ENCODE peak calls at places on chromosomes 6 and 20, in six cellular contexts. One of them, this sample, is unnamed.

GRCh38 chr6:18165746-18166145 is 10.5 kb downstream of the KDM1B start:
- DNase-seq in activated naive CD4-positive, alpha-beta T cell: no peak
- DNase-seq in stimulated activated effector memory CD8-positive, alpha-beta T cell treated with anti-CD3 and anti-CD28 coated beads, Interleukin-12 subunit alpha, Interleukin-12 subunit beta, amount 100 ng/mL, for 72 hours: no peak
- DNase-seq in fibroblast of lung: no peak
- DNase-seq in activated CD4-positive, alpha-beta T cell treated with anti-CD3 and anti-CD28 coated beads for 4 hours: no peak
- DNase-seq in T-cell: no peak
- DNase-seq in this sample: no peak

GRCh38 chr6:150310539-150310938 is 58.3 kb upstream of the IYD start:
- DNase-seq in fibroblast of lung: no peak
- DNase-seq in activated CD4-positive, alpha-beta T cell treated with anti-CD3 and anti-CD28 coated beads for 4 hours: no peak
- DNase-seq in stimulated activated effector memory CD8-positive, alpha-beta T cell treated with anti-CD3 and anti-CD28 coated beads, Interleukin-12 subunit alpha, Interleukin-12 subunit beta, amount 100 ng/mL, for 72 hours: no peak
- DNase-seq in T-cell: no peak
- DNase-seq in activated naive CD4-positive, alpha-beta T cell: no peak
- DNase-seq in this sample: no peak

GRCh38 chr6:125232466-125232865 is 69.3 kb downstream of the HDDC2 start:
- DNase-seq in T-cell: no peak
- DNase-seq in stimulated activated effector memory CD8-positive, alpha-beta T cell treated with anti-CD3 and anti-CD28 coated beads, Interleukin-12 subunit alpha, Interleukin-12 subunit beta, amount 100 ng/mL, for 72 hours: no peak
- DNase-seq in activated naive CD4-positive, alpha-beta T cell: no peak
- DNase-seq in fibroblast of lung: peak
- DNase-seq in activated CD4-positive, alpha-beta T cell treated with anti-CD3 and anti-CD28 coated beads for 4 hours: no peak
- DNase-seq in this sample: no peak

GRCh38 chr20:35575958-35576357 is 34.1 kb downstream of the ERGIC3 start:
- DNase-seq in activated naive CD4-positive, alpha-beta T cell: no peak
- DNase-seq in activated CD4-positive, alpha-beta T cell treated with anti-CD3 and anti-CD28 coated beads for 4 hours: no peak
- DNase-seq in T-cell: no peak
- DNase-seq in stimulated activated effector memory CD8-positive, alpha-beta T cell treated with anti-CD3 and anti-CD28 coated beads, Interleukin-12 subunit alpha, Interleukin-12 subunit beta, amount 100 ng/mL, for 72 hours: no peak
- DNase-seq in fibroblast of lung: no peak
- DNase-seq in this sample: no peak

GRCh38 chr6:112562348-112563220 is 215.5 kb downstream of the RFPL4B start:
- DNase-seq in activated naive CD4-positive, alpha-beta T cell: no peak
- DNase-seq in fibroblast of lung: peak
- DNase-seq in stimulated activated effector memory CD8-positive, alpha-beta T cell treated with anti-CD3 and anti-CD28 coated beads, Interleukin-12 subunit alpha, Interleukin-12 subunit beta, amount 100 ng/mL, for 72 hours: no peak
- DNase-seq in activated CD4-positive, alpha-beta T cell treated with anti-CD3 and anti-CD28 coated beads for 4 hours: no peak
- DNase-seq in T-cell: no peak
- DNase-seq in this sample: no peak

GRCh38 chr6:7489376-7489775 is 52.1 kb upstream of the DSP start:
- DNase-seq in activated CD4-positive, alpha-beta T cell treated with anti-CD3 and anti-CD28 coated beads for 4 hours: no peak
- DNase-seq in T-cell: no peak
- DNase-seq in activated naive CD4-positive, alpha-beta T cell: no peak
- DNase-seq in fibroblast of lung: no peak
- DNase-seq in stimulated activated effector memory CD8-positive, alpha-beta T cell treated with anti-CD3 and anti-CD28 coated beads, Interleukin-12 subunit alpha, Interleukin-12 subunit beta, amount 100 ng/mL, for 72 hours: no peak
- DNase-seq in this sample: no peak

GRCh38 chr20:4217349-4217761 is 202.0 kb upstream of the RNF24 start:
- DNase-seq in activated naive CD4-positive, alpha-beta T cell: no peak
- DNase-seq in T-cell: no peak
- DNase-seq in stimulated activated effector memory CD8-positive, alpha-beta T cell treated with anti-CD3 and anti-CD28 coated beads, Interleukin-12 subunit alpha, Interleukin-12 subunit beta, amount 100 ng/mL, for 72 hours: no peak
- DNase-seq in activated CD4-positive, alpha-beta T cell treated with anti-CD3 and anti-CD28 coated beads for 4 hours: no peak
- DNase-seq in fibroblast of lung: no peak
- DNase-seq in this sample: no peak

GRCh38 chr6:160810238-160810637 is 108.2 kb downstream of the PLG start:
- DNase-seq in activated CD4-positive, alpha-beta T cell treated with anti-CD3 and anti-CD28 coated beads for 4 hours: no peak
- DNase-seq in stimulated activated effector memory CD8-positive, alpha-beta T cell treated with anti-CD3 and anti-CD28 coated beads, Interleukin-12 subunit alpha, Interleukin-12 subunit beta, amount 100 ng/mL, for 72 hours: no peak
- DNase-seq in fibroblast of lung: no peak
- DNase-seq in T-cell: no peak
- DNase-seq in activated naive CD4-positive, alpha-beta T cell: no peak
- DNase-seq in this sample: no peak

GRCh38 chr6:133241088-133241900 is at the start of gene EYA4:
- DNase-seq in T-cell: no peak
- DNase-seq in fibroblast of lung: peak
- DNase-seq in activated naive CD4-positive, alpha-beta T cell: no peak
- DNase-seq in stimulated activated effector memory CD8-positive, alpha-beta T cell treated with anti-CD3 and anti-CD28 coated beads, Interleukin-12 subunit alpha, Interleukin-12 subunit beta, amount 100 ng/mL, for 72 hours: no peak
- DNase-seq in activated CD4-positive, alpha-beta T cell treated with anti-CD3 and anti-CD28 coated beads for 4 hours: no peak
- DNase-seq in this sample: peak

GRCh38 chr6:73631849-73632248 is 21.9 kb downstream of the SLC17A5 start:
- DNase-seq in activated CD4-positive, alpha-beta T cell treated with anti-CD3 and anti-CD28 coated beads for 4 hours: no peak
- DNase-seq in T-cell: no peak
- DNase-seq in fibroblast of lung: peak
- DNase-seq in activated naive CD4-positive, alpha-beta T cell: no peak
- DNase-seq in stimulated activated effector memory CD8-positive, alpha-beta T cell treated with anti-CD3 and anti-CD28 coated beads, Interleukin-12 subunit alpha, Interleukin-12 subunit beta, amount 100 ng/mL, for 72 hours: no peak
- DNase-seq in this sample: no peak

GRCh38 chr20:18645196-18645745 is 57.4 kb downstream of the DTD1 start:
- DNase-seq in fibroblast of lung: no peak
- DNase-seq in stimulated activated effector memory CD8-positive, alpha-beta T cell treated with anti-CD3 and anti-CD28 coated beads, Interleukin-12 subunit alpha, Interleukin-12 subunit beta, amount 100 ng/mL, for 72 hours: no peak
- DNase-seq in T-cell: no peak
- DNase-seq in activated naive CD4-positive, alpha-beta T cell: no peak
- DNase-seq in activated CD4-positive, alpha-beta T cell treated with anti-CD3 and anti-CD28 coated beads for 4 hours: no peak
- DNase-seq in this sample: no peak

GRCh38 chr6:132053523-132053922 is 102.4 kb upstream of the CCN2 start:
- DNase-seq in activated naive CD4-positive, alpha-beta T cell: no peak
- DNase-seq in fibroblast of lung: peak
- DNase-seq in stimulated activated effector memory CD8-positive, alpha-beta T cell treated with anti-CD3 and anti-CD28 coated beads, Interleukin-12 subunit alpha, Interleukin-12 subunit beta, amount 100 ng/mL, for 72 hours: no peak
- DNase-seq in T-cell: no peak
- DNase-seq in activated CD4-positive, alpha-beta T cell treated with anti-CD3 and anti-CD28 coated beads for 4 hours: no peak
- DNase-seq in this sample: no peak

GRCh38 chr6:166257911-166258318 is 50.3 kb downstream of the PRR18 start:
- DNase-seq in activated CD4-positive, alpha-beta T cell treated with anti-CD3 and anti-CD28 coated beads for 4 hours: peak
- DNase-seq in activated naive CD4-positive, alpha-beta T cell: no peak
- DNase-seq in T-cell: no peak
- DNase-seq in stimulated activated effector memory CD8-positive, alpha-beta T cell treated with anti-CD3 and anti-CD28 coated beads, Interleukin-12 subunit alpha, Interleukin-12 subunit beta, amount 100 ng/mL, for 72 hours: no peak
- DNase-seq in fibroblast of lung: no peak
- DNase-seq in this sample: no peak

GRCh38 chr6:169428532-169428931 is 174.9 kb upstream of the THBS2 start:
- DNase-seq in stimulated activated effector memory CD8-positive, alpha-beta T cell treated with anti-CD3 and anti-CD28 coated beads, Interleukin-12 subunit alpha, Interleukin-12 subunit beta, amount 100 ng/mL, for 72 hours: no peak
- DNase-seq in T-cell: no peak
- DNase-seq in fibroblast of lung: peak
- DNase-seq in activated naive CD4-positive, alpha-beta T cell: no peak
- DNase-seq in activated CD4-positive, alpha-beta T cell treated with anti-CD3 and anti-CD28 coated beads for 4 hours: no peak
- DNase-seq in this sample: no peak

GRCh38 chr6:22363166-22363965 is 66.5 kb upstream of the PRL start:
- DNase-seq in stimulated activated effector memory CD8-positive, alpha-beta T cell treated with anti-CD3 and anti-CD28 coated beads, Interleukin-12 subunit alpha, Interleukin-12 subunit beta, amount 100 ng/mL, for 72 hours: no peak
- DNase-seq in activated naive CD4-positive, alpha-beta T cell: no peak
- DNase-seq in fibroblast of lung: no peak
- DNase-seq in activated CD4-positive, alpha-beta T cell treated with anti-CD3 and anti-CD28 coated beads for 4 hours: no peak
- DNase-seq in T-cell: no peak
- DNase-seq in this sample: no peak

GRCh38 chr6:15522856-15523529 is 139.8 kb downstream of the DTNBP1 start:
- DNase-seq in fibroblast of lung: no peak
- DNase-seq in activated CD4-positive, alpha-beta T cell treated with anti-CD3 and anti-CD28 coated beads for 4 hours: no peak
- DNase-seq in activated naive CD4-positive, alpha-beta T cell: no peak
- DNase-seq in T-cell: no peak
- DNase-seq in stimulated activated effector memory CD8-positive, alpha-beta T cell treated with anti-CD3 and anti-CD28 coated beads, Interleukin-12 subunit alpha, Interleukin-12 subunit beta, amount 100 ng/mL, for 72 hours: no peak
- DNase-seq in this sample: no peak

GRCh38 chr6:26223213-26223612 is 136.0 kb downstream of the HFE start:
- DNase-seq in stimulated activated effector memory CD8-positive, alpha-beta T cell treated with anti-CD3 and anti-CD28 coated beads, Interleukin-12 subunit alpha, Interleukin-12 subunit beta, amount 100 ng/mL, for 72 hours: no peak
- DNase-seq in activated CD4-positive, alpha-beta T cell treated with anti-CD3 and anti-CD28 coated beads for 4 hours: no peak
- DNase-seq in activated naive CD4-positive, alpha-beta T cell: no peak
- DNase-seq in T-cell: no peak
- DNase-seq in fibroblast of lung: peak
- DNase-seq in this sample: peak

GRCh38 chr6:53496797-53497196 is 48.1 kb downstream of the GCLC start:
- DNase-seq in activated CD4-positive, alpha-beta T cell treated with anti-CD3 and anti-CD28 coated beads for 4 hours: no peak
- DNase-seq in fibroblast of lung: peak
- DNase-seq in activated naive CD4-positive, alpha-beta T cell: no peak
- DNase-seq in T-cell: no peak
- DNase-seq in stimulated activated effector memory CD8-positive, alpha-beta T cell treated with anti-CD3 and anti-CD28 coated beads, Interleukin-12 subunit alpha, Interleukin-12 subunit beta, amount 100 ng/mL, for 72 hours: no peak
- DNase-seq in this sample: no peak

GRCh38 chr6:134683783-134684765 is 265.8 kb downstream of the ALDH8A1 start:
- DNase-seq in activated CD4-positive, alpha-beta T cell treated with anti-CD3 and anti-CD28 coated beads for 4 hours: no peak
- DNase-seq in fibroblast of lung: peak
- DNase-seq in T-cell: no peak
- DNase-seq in stimulated activated effector memory CD8-positive, alpha-beta T cell treated with anti-CD3 and anti-CD28 coated beads, Interleukin-12 subunit alpha, Interleukin-12 subunit beta, amount 100 ng/mL, for 72 hours: no peak
- DNase-seq in activated naive CD4-positive, alpha-beta T cell: no peak
- DNase-seq in this sample: no peak

GRCh38 chr20:63903796-63904570 is 9.1 kb downstream of the DNAJC5 start:
- DNase-seq in T-cell: no peak
- DNase-seq in activated CD4-positive, alpha-beta T cell treated with anti-CD3 and anti-CD28 coated beads for 4 hours: no peak
- DNase-seq in activated naive CD4-positive, alpha-beta T cell: no peak
- DNase-seq in fibroblast of lung: no peak
- DNase-seq in stimulated activated effector memory CD8-positive, alpha-beta T cell treated with anti-CD3 and anti-CD28 coated beads, Interleukin-12 subunit alpha, Interleukin-12 subunit beta, amount 100 ng/mL, for 72 hours: no peak
- DNase-seq in this sample: no peak

GRCh38 chr20:5668529-5668868 is 81.7 kb upstream of the SHLD1 start:
- DNase-seq in activated naive CD4-positive, alpha-beta T cell: no peak
- DNase-seq in fibroblast of lung: no peak
- DNase-seq in stimulated activated effector memory CD8-positive, alpha-beta T cell treated with anti-CD3 and anti-CD28 coated beads, Interleukin-12 subunit alpha, Interleukin-12 subunit beta, amount 100 ng/mL, for 72 hours: no peak
- DNase-seq in activated CD4-positive, alpha-beta T cell treated with anti-CD3 and anti-CD28 coated beads for 4 hours: no peak
- DNase-seq in T-cell: no peak
- DNase-seq in this sample: no peak

GRCh38 chr20:50577175-50578018 is 67.2 kb downstream of the PTPN1 start:
- DNase-seq in T-cell: no peak
- DNase-seq in stimulated activated effector memory CD8-positive, alpha-beta T cell treated with anti-CD3 and anti-CD28 coated beads, Interleukin-12 subunit alpha, Interleukin-12 subunit beta, amount 100 ng/mL, for 72 hours: no peak
- DNase-seq in fibroblast of lung: no peak
- DNase-seq in activated naive CD4-positive, alpha-beta T cell: no peak
- DNase-seq in activated CD4-positive, alpha-beta T cell treated with anti-CD3 and anti-CD28 coated beads for 4 hours: no peak
- DNase-seq in this sample: no peak

GRCh38 chr6:114030767-114031166 is 59.8 kb upstream of the HDAC2 start:
- DNase-seq in T-cell: no peak
- DNase-seq in activated CD4-positive, alpha-beta T cell treated with anti-CD3 and anti-CD28 coated beads for 4 hours: no peak
- DNase-seq in fibroblast of lung: no peak
- DNase-seq in activated naive CD4-positive, alpha-beta T cell: no peak
- DNase-seq in stimulated activated effector memory CD8-positive, alpha-beta T cell treated with anti-CD3 and anti-CD28 coated beads, Interleukin-12 subunit alpha, Interleukin-12 subunit beta, amount 100 ng/mL, for 72 hours: no peak
- DNase-seq in this sample: no peak

GRCh38 chr6:41062056-41062455 is 9.1 kb downstream of the APOBEC2 start:
- DNase-seq in activated CD4-positive, alpha-beta T cell treated with anti-CD3 and anti-CD28 coated beads for 4 hours: no peak
- DNase-seq in stimulated activated effector memory CD8-positive, alpha-beta T cell treated with anti-CD3 and anti-CD28 coated beads, Interleukin-12 subunit alpha, Interleukin-12 subunit beta, amount 100 ng/mL, for 72 hours: no peak
- DNase-seq in fibroblast of lung: no peak
- DNase-seq in activated naive CD4-positive, alpha-beta T cell: no peak
- DNase-seq in T-cell: no peak
- DNase-seq in this sample: no peak

GRCh38 chr6:144478487-144478886 is 193.4 kb downstream of the UTRN start:
- DNase-seq in stimulated activated effector memory CD8-positive, alpha-beta T cell treated with anti-CD3 and anti-CD28 coated beads, Interleukin-12 subunit alpha, Interleukin-12 subunit beta, amount 100 ng/mL, for 72 hours: no peak
- DNase-seq in T-cell: no peak
- DNase-seq in activated CD4-positive, alpha-beta T cell treated with anti-CD3 and anti-CD28 coated beads for 4 hours: no peak
- DNase-seq in activated naive CD4-positive, alpha-beta T cell: no peak
- DNase-seq in fibroblast of lung: no peak
- DNase-seq in this sample: no peak

GRCh38 chr6:71476872-71477271 is 188.3 kb downstream of the OGFRL1 start:
- DNase-seq in fibroblast of lung: no peak
- DNase-seq in activated CD4-positive, alpha-beta T cell treated with anti-CD3 and anti-CD28 coated beads for 4 hours: no peak
- DNase-seq in activated naive CD4-positive, alpha-beta T cell: no peak
- DNase-seq in stimulated activated effector memory CD8-positive, alpha-beta T cell treated with anti-CD3 and anti-CD28 coated beads, Interleukin-12 subunit alpha, Interleukin-12 subunit beta, amount 100 ng/mL, for 72 hours: no peak
- DNase-seq in T-cell: no peak
- DNase-seq in this sample: no peak

GRCh38 chr20:40160151-40160550 is 528.9 kb downstream of the MAFB start:
- DNase-seq in activated naive CD4-positive, alpha-beta T cell: no peak
- DNase-seq in fibroblast of lung: peak
- DNase-seq in activated CD4-positive, alpha-beta T cell treated with anti-CD3 and anti-CD28 coated beads for 4 hours: no peak
- DNase-seq in T-cell: no peak
- DNase-seq in stimulated activated effector memory CD8-positive, alpha-beta T cell treated with anti-CD3 and anti-CD28 coated beads, Interleukin-12 subunit alpha, Interleukin-12 subunit beta, amount 100 ng/mL, for 72 hours: no peak
- DNase-seq in this sample: peak

This sample was measured in MM.1S.